ENCODE peak calls at places on chromosomes 5 and 9, in four cellular contexts. One of them, this sample, is unnamed.
A peak's percentile ranks its signal among the peaks of the same experiment; 100 is the strongest.

GRCh38 chr9:84754896-84755295 is 85.4 kb downstream of the NTRK2 start:
- DNase-seq in ACHN: no peak
- DNase-seq in non-pigmented ciliary epithelial cell: no peak
- DNase-seq in GM13977: no peak
- DNase-seq in this sample: no peak

GRCh38 chr5:143036146-143036927 is 266.2 kb downstream of the ARHGAP26 start:
- DNase-seq in GM13977: peak; percentile 34
- DNase-seq in non-pigmented ciliary epithelial cell: no peak
- DNase-seq in ACHN: no peak
- DNase-seq in this sample: no peak

GRCh38 chr9:61667559-61668121 is 477.8 kb downstream of the SPATA31A7 start:
- DNase-seq in ACHN: no peak
- DNase-seq in non-pigmented ciliary epithelial cell: no peak
- DNase-seq in GM13977: no peak
- DNase-seq in this sample: no peak

GRCh38 chr5:165497707-165498106 is 1992.3 kb downstream of the MAT2B start:
- DNase-seq in GM13977: peak; percentile 8
- DNase-seq in ACHN: peak; percentile 52
- DNase-seq in non-pigmented ciliary epithelial cell: no peak
- DNase-seq in this sample: no peak

GRCh38 chr5:126351138-126351537 is 72.1 kb upstream of the GRAMD2B start:
- DNase-seq in GM13977: no peak
- DNase-seq in ACHN: peak; percentile 51
- DNase-seq in non-pigmented ciliary epithelial cell: peak; percentile 69
- DNase-seq in this sample: no peak

GRCh38 chr5:98517967-98518366 is 255.5 kb upstream of the RGMB start:
- DNase-seq in non-pigmented ciliary epithelial cell: no peak
- DNase-seq in ACHN: no peak
- DNase-seq in GM13977: no peak
- DNase-seq in this sample: no peak

GRCh38 chr5:452856-453710 is 10.1 kb downstream of the EXOC3 start:
- DNase-seq in GM13977: no peak
- DNase-seq in ACHN: no peak
- DNase-seq in non-pigmented ciliary epithelial cell: no peak
- DNase-seq in this sample: no peak

GRCh38 chr9:91433180-91433579 is 9.5 kb upstream of the NFIL3 start:
- DNase-seq in GM13977: peak; percentile 53
- DNase-seq in non-pigmented ciliary epithelial cell: peak; percentile 93
- DNase-seq in ACHN: peak; percentile 82
- DNase-seq in this sample: peak; percentile 89

GRCh38 chr9:78001946-78002731 is 29.5 kb downstream of the GNAQ start:
- DNase-seq in non-pigmented ciliary epithelial cell: no peak
- DNase-seq in GM13977: no peak
- DNase-seq in ACHN: no peak
- DNase-seq in this sample: no peak

GRCh38 chr5:14281746-14282181 is 138.6 kb downstream of the TRIO start:
- DNase-seq in GM13977: peak; percentile 45
- DNase-seq in ACHN: no peak
- DNase-seq in non-pigmented ciliary epithelial cell: no peak
- DNase-seq in this sample: no peak

GRCh38 chr9:86667307-86667706 is 280.0 kb downstream of the GAS1 start:
- DNase-seq in ACHN: no peak
- DNase-seq in non-pigmented ciliary epithelial cell: peak; percentile 30
- DNase-seq in GM13977: no peak
- DNase-seq in this sample: peak; percentile 89

GRCh38 chr9:105415344-105415980 is 32.4 kb upstream of the FSD1L start:
- DNase-seq in ACHN: peak; percentile 55
- DNase-seq in non-pigmented ciliary epithelial cell: no peak
- DNase-seq in GM13977: peak; percentile 67
- DNase-seq in this sample: no peak

This sample was measured in skeletal muscle cell.